ENCODE peak calls at places on chromosome 10, in four cellular contexts. Y is neuronal stem cell, I is SJSA1, J is tibial nerve. Q is an unnamed sample. For H3K4me1, the result is how much of the 10 kb centered on the place peaks cover.

GRCh38 chr10:103610083-103610472 is 116.6 kb downstream of the NEURL1 start:
- DNase-seq in Y (no peak), I (no peak), J (no peak), Q (no peak)

GRCh38 chr10:120607710-120608703 is 151.0 kb downstream of the PLPP4 start:
- DNase-seq in Y (no peak), I (no peak), J (no peak), Q (no peak)

GRCh38 chr10:9158675-9159074 is 1104.2 kb downstream of the GATA3 start:
- DNase-seq in Y (no peak), I (no peak), J (no peak), Q (no peak)

GRCh38 chr10:101629781-101630419 is 41.8 kb downstream of the DPCD start:
- DNase-seq in Y (peak), I (no peak), J (no peak), Q (no peak)

GRCh38 chr10:1156616-1156886 is 100.4 kb downstream of the WDR37 start:
- DNase-seq in Y (no peak), I (no peak), J (no peak), Q (no peak)

GRCh38 chr10:119205926-119206602 is 1.3 kb upstream of the GRK5 start:
- DNase-seq in Y (no peak), I (peak), J (peak), Q (peak)

GRCh38 chr10:75733135-75733890 is 301.9 kb downstream of the LRMDA start:
- DNase-seq in Y (no peak), I (no peak), J (no peak), Q (no peak)

GRCh38 chr10:35398355-35398754 is 62.0 kb downstream of the CCNY start:
- DNase-seq in Y (no peak), I (no peak), J (no peak), Q (no peak)

GRCh38 chr10:77686096-77686495 is 48.5 kb upstream of the KCNMA1 start:
- DNase-seq in Y (no peak), I (no peak), J (no peak), Q (no peak)

GRCh38 chr10:100744980-100745881 is at the start of gene PAX2:
- DNase-seq in Y (no peak), I (no peak), J (no peak), Q (no peak)

GRCh38 chr10:68303849-68304412 is 27.9 kb upstream of the HNRNPH3 start:
- DNase-seq in Y (no peak), I (no peak), J (no peak), Q (no peak)

GRCh38 chr10:110706690-110707098 is 62.6 kb downstream of the RBM20 start:
- DNase-seq in Y (no peak), I (peak), J (no peak), Q (no peak)
- H3K4me3 ChIP-seq in Y (no peak), I (no peak), J (no peak), Q (no peak)

DNA sequence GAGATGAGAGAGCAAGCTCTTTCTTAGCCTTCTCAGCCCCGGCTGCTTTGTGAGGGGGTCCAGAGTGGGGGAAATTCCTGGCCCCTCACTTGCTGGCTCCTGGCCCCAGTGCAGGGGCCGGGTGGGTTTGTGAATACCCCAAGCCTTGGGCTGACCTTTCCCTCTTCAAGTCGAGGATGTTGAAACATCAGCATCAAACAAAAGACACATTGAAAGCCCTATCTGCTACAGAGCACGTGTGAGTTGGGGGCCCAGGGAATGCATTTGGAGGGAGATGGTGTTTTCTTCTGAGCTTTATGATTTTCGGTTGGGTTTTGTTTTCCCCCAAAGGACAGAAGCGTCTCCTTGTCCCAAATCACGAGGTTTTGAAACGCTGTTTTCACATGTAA is 2.8 kb downstream of the ZMIZ1 start:
- DNase-seq in Y (peak), I (no peak), J (no peak), Q (no peak)
- H3K4me1 ChIP-seq in Y (half or more), I (half or more), J (half or more), Q (under half)

GRCh38 chr10:114405011-114405350 is 679 bp upstream of the AFAP1L2 start:
- DNase-seq in Y (no peak), I (no peak), J (no peak), Q (no peak)
- H3K4me3 ChIP-seq in Y (peak), I (no peak), J (peak), Q (no peak)

DNA sequence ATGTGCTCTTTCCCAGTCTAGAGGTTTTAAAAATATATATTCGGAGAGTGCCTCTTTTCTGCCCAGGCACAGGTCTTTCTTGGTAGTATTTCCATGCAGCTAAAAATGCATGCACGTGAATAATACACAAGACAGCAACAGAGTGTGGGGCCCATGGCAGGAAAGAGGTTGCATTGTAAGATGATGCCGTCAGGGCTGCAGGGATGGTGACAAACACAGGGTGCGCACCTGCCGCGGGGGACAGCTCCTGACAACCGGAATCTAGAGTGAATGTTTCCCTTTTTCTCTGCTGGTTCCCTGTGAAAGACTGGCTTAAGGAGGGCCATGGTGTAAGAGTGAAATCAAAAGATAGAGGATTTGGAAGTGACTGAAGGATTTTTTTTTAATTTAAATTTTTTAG is 105.2 kb upstream of the BTBD16 start:
- DNase-seq in Y (no peak), I (no peak), J (no peak), Q (peak)
- H3K4me1 ChIP-seq in Y (under half), I (under half), J (under half), Q (under half)

GRCh38 chr10:29443745-29444523 is 155.1 kb downstream of the LYZL1 start:
- DNase-seq in Y (no peak), I (no peak), J (no peak), Q (no peak)

GRCh38 chr10:29435809-29436501 is 147.1 kb downstream of the LYZL1 start:
- DNase-seq in Y (no peak), I (no peak), J (no peak), Q (no peak)

GRCh38 chr10:29437871-29438270 is 149.0 kb downstream of the LYZL1 start:
- DNase-seq in Y (no peak), I (no peak), J (no peak), Q (no peak)

GRCh38 chr10:29440981-29441380 is 152.1 kb downstream of the LYZL1 start:
- DNase-seq in Y (no peak), I (no peak), J (no peak), Q (no peak)

GRCh38 chr10:29438271-29438670 is 149.4 kb downstream of the LYZL1 start:
- DNase-seq in Y (no peak), I (peak), J (no peak), Q (no peak)
- H3K4me3 ChIP-seq in Y (no peak), I (no peak), J (no peak), Q (no peak)

GRCh38 chr10:29277296-29277695 is 11.6 kb upstream of the LYZL1 start:
- DNase-seq in Y (no peak), I (no peak), J (no peak), Q (no peak)
- H3K4me1 ChIP-seq in Y (under half), I (under half), J (under half), Q (under half)

DNA sequence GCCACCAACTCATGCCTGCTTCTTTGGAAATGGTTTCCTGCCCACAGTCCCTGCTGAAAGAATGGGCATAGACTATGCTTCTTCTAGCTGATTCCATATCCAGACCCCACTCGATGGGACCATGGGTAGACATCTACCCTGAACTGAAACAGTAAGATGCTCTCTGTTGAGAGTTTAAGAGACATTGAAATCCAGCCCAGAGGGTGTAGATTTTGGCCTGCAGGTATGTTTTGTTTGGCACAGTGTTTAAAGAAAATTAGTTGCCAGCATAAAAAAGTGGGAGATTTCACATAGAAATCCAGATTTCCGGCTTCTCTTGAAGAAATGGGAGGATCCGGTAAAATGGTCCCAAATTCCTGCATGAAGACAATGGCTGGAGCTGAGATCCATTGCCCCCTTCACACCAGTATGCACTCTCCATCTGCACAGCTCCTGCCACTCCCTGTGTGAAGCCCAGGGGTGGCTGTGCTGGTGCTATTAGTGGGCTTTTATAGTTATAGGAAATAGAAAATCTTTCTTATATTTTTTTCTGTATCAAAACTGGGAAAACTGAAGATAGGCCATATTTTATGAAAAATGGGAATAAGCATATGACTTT is 218.1 kb downstream of the PTEN start:
- DNase-seq in Y (no peak), I (no peak), J (no peak), Q (no peak)
- H3K4me3 ChIP-seq in Y (no peak), I (no peak), J (no peak), Q (no peak)

GRCh38 chr10:4661572-4662255 is 164.3 kb upstream of the AKR1E2 start:
- DNase-seq in Y (no peak), I (no peak), J (peak), Q (peak)
- H3K4me1 ChIP-seq in Y (under half), I (under half), J (under half), Q (under half)

Q was measured in left lung.